ENCODE peak calls at places on chromosomes 6 and 20, in six cellular contexts. E is RWPE1, A is endothelial cell, D is fibroblast of mammary gland, R is GM20000, M is H9. Y is an unnamed sample.

GRCh38 chr6:50952092-50952932 is 133.6 kb downstream of the TFAP2B start:
- DNase-seq in E (no peak), M (no peak), R (no peak), A (no peak), D (peak; percentile 1), Y (no peak)

GRCh38 chr6:135851442-135852271 is at the start of gene PDE7B:
- DNase-seq in D (peak; percentile 100), R (peak; percentile 63), M (peak; percentile 76), E (peak; percentile 20), A (peak; percentile 58), Y (peak; percentile 93)

GRCh38 chr6:349491-349921 is 42.0 kb upstream of the IRF4 start:
- DNase-seq in D (no peak), M (no peak), E (no peak), A (no peak), R (no peak), Y (no peak)

GRCh38 chr6:89777455-89777854 is 42.1 kb downstream of the MDN1 start:
- DNase-seq in A (no peak), M (no peak), E (no peak), D (no peak), R (no peak), Y (no peak)

GRCh38 chr6:51812231-51812630 is 275.2 kb downstream of the PKHD1 start:
- DNase-seq in E (no peak), D (no peak), R (no peak), M (no peak), A (no peak), Y (no peak)

GRCh38 chr6:4521070-4521469 is 255.1 kb upstream of the CDYL start:
- DNase-seq in E (no peak), R (no peak), D (no peak), M (no peak), A (no peak), Y (no peak)

GRCh38 chr6:7906741-7907140 is 3.8 kb downstream of the TXNDC5 start:
- DNase-seq in D (no peak), E (no peak), A (no peak), M (no peak), R (no peak), Y (no peak)

GRCh38 chr20:36050436-36051317 is 82.3 kb downstream of the CNBD2 start:
- DNase-seq in R (peak; percentile 92), D (peak; percentile 79), A (peak; percentile 78), M (peak; percentile 88), E (peak; percentile 98), Y (peak; percentile 94)

GRCh38 chr20:53606364-53606985 is 12.8 kb upstream of the ZNF217 start:
- DNase-seq in A (no peak), M (no peak), D (peak; percentile 92), R (no peak), E (no peak), Y (peak; percentile 67)

GRCh38 chr6:13733178-13733851 is 21.7 kb upstream of the RANBP9 start:
- DNase-seq in D (peak; percentile 94), A (no peak), M (no peak), R (no peak), E (peak; percentile 86), Y (no peak)

GRCh38 chr6:9121551-9121950 is 686.2 kb upstream of the SLC35B3 start:
- DNase-seq in E (peak; percentile 54), M (no peak), R (no peak), A (no peak), D (peak; percentile 9), Y (no peak)

GRCh38 chr6:39599341-39599740 is 125.9 kb downstream of the KIF6 start:
- DNase-seq in M (no peak), E (no peak), A (no peak), D (no peak), R (no peak), Y (no peak)

GRCh38 chr6:31081872-31082271 is 30.5 kb downstream of the C6orf15 start:
- DNase-seq in E (no peak), M (no peak), D (no peak), A (no peak), R (no peak), Y (no peak)

GRCh38 chr6:98769546-98769945 is 64.8 kb upstream of the POU3F2 start:
- DNase-seq in E (peak; percentile 24), A (peak; percentile 42), M (peak; percentile 46), R (no peak), D (peak; percentile 11), Y (no peak)

GRCh38 chr6:138769102-138769676 is 4.4 kb upstream of the CCDC28A start:
- DNase-seq in R (no peak), E (no peak), M (no peak), D (no peak), A (no peak), Y (no peak)

GRCh38 chr6:52512199-52512598 is 64.7 kb downstream of the TRAM2 start:
- DNase-seq in R (no peak), A (no peak), E (peak; percentile 66), D (peak; percentile 94), M (no peak), Y (no peak)

GRCh38 chr6:157235600-157236039 is 87.7 kb downstream of the TMEM242 start:
- DNase-seq in E (peak; percentile 20), A (peak; percentile 64), R (peak; percentile 67), D (peak; percentile 45), M (peak; percentile 82), Y (no peak)

GRCh38 chr6:74946961-74947360 is 258.9 kb downstream of the COL12A1 start:
- DNase-seq in R (no peak), M (no peak), D (peak; percentile 70), A (no peak), E (peak; percentile 54), Y (no peak)

GRCh38 chr6:147154454-147154853 is 49.8 kb upstream of the STXBP5 start:
- DNase-seq in E (peak; percentile 78), R (no peak), D (peak; percentile 93), A (no peak), M (no peak), Y (no peak)

GRCh38 chr20:62366370-62367135 is 559 bp downstream of the LAMA5 start:
- DNase-seq in M (peak; percentile 91), A (no peak), D (no peak), R (no peak), E (peak; percentile 72), Y (no peak)

GRCh38 chr6:131362070-131362469 is 211.0 kb upstream of the ARG1 start:
- DNase-seq in E (no peak), M (no peak), D (peak; percentile 24), A (no peak), R (no peak), Y (no peak)

GRCh38 chr20:9253140-9253539 is 184.3 kb downstream of the PLCB4 start:
- DNase-seq in R (no peak), M (no peak), A (no peak), E (no peak), D (no peak), Y (no peak)

GRCh38 chr6:31356216-31356945 is 598 bp downstream of the HLA-B start:
- DNase-seq in M (no peak), A (peak; percentile 21), D (no peak), R (peak; percentile 58), E (no peak), Y (no peak)

GRCh38 chr6:170136541-170137175 is 154.2 kb downstream of the DLL1 start:
- DNase-seq in M (peak; percentile 19), D (no peak), R (no peak), E (no peak), A (no peak), Y (peak; percentile 85)

GRCh38 chr20:62543470-62544302 is 67.9 kb upstream of the GATA5 start:
- DNase-seq in E (no peak), R (no peak), M (no peak), A (no peak), D (no peak), Y (no peak)

DNA sequence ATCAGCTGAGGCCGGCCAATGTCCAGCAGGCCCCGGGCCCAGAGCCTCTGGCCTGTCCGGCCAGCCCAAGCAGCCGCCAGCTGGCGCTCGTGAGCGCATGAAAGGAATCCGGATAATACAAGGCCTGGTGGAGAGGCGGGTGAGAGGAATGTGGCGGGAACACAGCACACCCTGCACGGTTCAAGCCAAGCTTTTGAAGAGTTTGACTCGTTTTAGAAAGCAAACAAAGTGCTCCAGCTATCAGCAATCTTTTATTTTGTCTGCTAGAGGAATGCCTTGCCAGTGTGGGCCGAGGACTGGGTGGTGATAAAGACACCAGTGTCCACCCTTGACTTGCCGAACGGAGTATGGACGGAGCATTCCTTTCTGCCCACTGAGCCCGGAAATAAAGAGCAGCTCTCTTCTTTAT is 9.3 kb upstream of the NEDD9 start:
- DNase-seq in A (peak; percentile 81), M (peak; percentile 86), R (no peak), D (peak; percentile 59), E (no peak), Y (no peak)
- TF ChIP-seq CTCF in A (peak; percentile 64), M (peak; percentile 93), R (no peak), D (peak; percentile 92), E (no peak), Y (no peak)

DNA sequence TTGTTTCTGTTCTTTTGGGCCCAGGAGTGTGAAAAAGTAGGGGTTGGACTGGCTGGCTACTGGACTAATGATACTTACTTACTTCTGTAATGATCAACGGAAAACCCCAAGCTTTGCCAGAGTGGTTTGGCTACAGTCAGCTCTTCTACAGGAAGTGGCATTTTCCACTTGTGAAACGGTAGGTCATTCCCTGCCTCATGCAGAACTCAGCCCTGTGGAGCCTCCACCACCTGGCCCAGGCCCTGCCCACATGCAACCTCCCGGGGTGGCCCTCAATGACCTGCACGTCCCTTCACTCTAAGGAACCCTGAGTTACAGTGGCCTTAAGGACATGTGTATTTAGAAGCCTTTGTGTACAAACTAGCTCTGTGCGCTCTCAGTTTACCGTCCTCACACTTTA is 140.4 kb downstream of the DTNBP1 start:
- DNase-seq in M (peak; percentile 51), E (no peak), D (no peak), A (no peak), R (no peak), Y (peak; percentile 40)
- TF ChIP-seq CTCF in M (no peak), E (no peak), D (no peak), A (no peak), R (no peak), Y (no peak)

DNA sequence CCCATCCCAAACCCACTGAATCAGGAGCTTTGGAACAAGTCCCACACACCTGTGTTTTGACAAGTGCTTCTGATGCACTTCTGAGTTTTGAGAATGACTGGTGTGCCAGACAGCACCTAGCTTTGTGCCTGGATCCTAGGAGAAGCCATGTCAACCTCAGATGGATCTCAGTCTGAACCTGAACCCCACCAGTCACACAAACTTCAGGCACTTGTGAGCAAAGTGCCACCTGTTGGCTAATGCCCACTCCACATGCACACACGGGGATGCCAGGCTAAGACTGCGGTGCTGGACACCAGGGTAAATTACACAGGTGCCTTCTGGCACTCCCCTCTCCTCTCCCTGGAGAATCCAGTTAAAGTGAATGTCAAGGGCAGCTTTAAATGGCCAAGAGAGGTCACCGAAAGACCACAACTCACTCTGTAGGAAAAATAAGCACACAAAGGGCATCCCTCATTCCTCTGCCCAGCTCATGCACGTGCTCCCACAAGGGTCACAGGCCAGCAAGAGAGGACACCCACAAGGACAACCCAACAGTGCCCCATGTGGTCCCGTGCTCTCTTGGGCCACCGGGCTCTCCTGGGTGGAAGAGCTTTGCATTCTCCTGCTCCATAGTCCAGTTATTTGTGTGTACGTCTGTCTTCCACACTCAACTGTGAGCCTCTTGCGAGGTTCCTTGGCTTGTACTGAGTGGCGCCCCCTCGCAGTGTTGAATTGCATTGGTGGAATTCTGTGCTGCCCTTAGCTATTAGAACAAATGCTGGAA is 45.6 kb downstream of the TAF8 start:
- DNase-seq in R (no peak), M (peak; percentile 41), A (peak; percentile 15), D (no peak), E (no peak), Y (no peak)
- TF ChIP-seq CTCF in R (no peak), M (peak; percentile 51), A (no peak), D (no peak), E (no peak), Y (no peak)

GRCh38 chr6:149699150-149699549 is 18.8 kb downstream of the LATS1 start:
- DNase-seq in M (no peak), R (no peak), A (no peak), E (no peak), D (no peak), Y (no peak)
- TF ChIP-seq CTCF in M (peak; percentile 38), R (no peak), A (no peak), E (no peak), D (no peak), Y (no peak)